ENCODE peak calls at places on chromosome 1, in seven cellular contexts. D, L, G, M, Y, P and R are unnamed samples.

GRCh38 chr1:213623103-213623581 is 364.6 kb upstream of the PROX1 start:
- DNase-seq in G (no peak), Y (no peak), P (no peak), L (no peak), D (no peak), M (peak; percentile 34), R (no peak)

GRCh38 chr1:83015163-83015562 is 983.8 kb downstream of the TTLL7 start:
- DNase-seq in P (no peak), G (no peak), M (no peak), L (no peak), Y (no peak), D (no peak), R (no peak)

GRCh38 chr1:202348509-202349262 is at the start of gene PPP1R12B:
- DNase-seq in P (peak; percentile 97), D (peak; percentile 99), M (peak; percentile 100), Y (peak; percentile 93), G (peak; percentile 96), L (peak; percentile 97), R (peak; percentile 92)

GRCh38 chr1:206909167-206909882 is 12.1 kb downstream of the IL24 start:
- DNase-seq in L (peak; percentile 76), Y (no peak), G (peak; percentile 90), D (peak; percentile 68), M (peak; percentile 98), P (peak; percentile 48), R (no peak)

GRCh38 chr1:23692308-23692871 is 784 bp downstream of the RPL11 start:
- DNase-seq in Y (no peak), P (no peak), G (no peak), L (no peak), M (no peak), D (no peak), R (no peak)

GRCh38 chr1:21703318-21703963 is 34.3 kb upstream of the RAP1GAP start:
- DNase-seq in Y (no peak), M (peak; percentile 50), L (no peak), G (no peak), P (no peak), D (no peak), R (no peak)

GRCh38 chr1:30052178-30052577 is 671.2 kb downstream of the MATN1 start:
- DNase-seq in D (peak; percentile 44), G (no peak), P (no peak), L (no peak), M (no peak), Y (no peak), R (no peak)

GRCh38 chr1:207959141-207959825 is 48.4 kb upstream of the CD34 start:
- DNase-seq in G (peak; percentile 74), P (peak; percentile 90), L (peak; percentile 60), D (peak; percentile 94), M (no peak), Y (no peak), R (no peak)

GRCh38 chr1:39952359-39953110 is 2.4 kb upstream of the MFSD2A start:
- DNase-seq in Y (no peak), G (no peak), D (no peak), P (no peak), L (no peak), M (no peak), R (no peak)

GRCh38 chr1:3550511-3551289 is 60.6 kb downstream of the MEGF6 start:
- DNase-seq in L (no peak), P (no peak), D (no peak), M (no peak), Y (no peak), G (no peak), R (no peak)

GRCh38 chr1:22107126-22107525 is 35.8 kb downstream of the WNT4 start:
- DNase-seq in D (no peak), G (no peak), P (no peak), M (no peak), L (no peak), Y (no peak), R (no peak)

GRCh38 chr1:232901255-232901654 is 49.2 kb upstream of the NTPCR start:
- DNase-seq in G (no peak), M (no peak), P (no peak), L (no peak), D (no peak), Y (no peak), R (no peak)

GRCh38 chr1:1111516-1112236 is 4.2 kb downstream of the C1orf159 start:
- DNase-seq in P (peak; percentile 12), G (no peak), L (peak; percentile 8), Y (no peak), M (no peak), D (peak; percentile 50), R (no peak)

GRCh38 chr1:107196973-107197562 is 56.2 kb downstream of the NTNG1 start:
- DNase-seq in P (no peak), G (no peak), M (peak; percentile 24), D (no peak), L (peak; percentile 10), Y (no peak), R (peak; percentile 62)

GRCh38 chr1:35243681-35244080 is 24.8 kb upstream of the ZMYM4 start:
- DNase-seq in M (peak; percentile 5), D (no peak), P (no peak), L (peak; percentile 18), Y (no peak), G (no peak), R (no peak)

GRCh38 chr1:28112388-28113311 is 24.2 kb upstream of the EYA3 start:
- DNase-seq in L (peak; percentile 30), D (peak; percentile 61), P (no peak), G (no peak), Y (no peak), M (peak; percentile 64), R (no peak)

GRCh38 chr1:47627471-47628370 is 189.9 kb downstream of the FOXD2 start:
- DNase-seq in G (no peak), Y (no peak), L (no peak), D (peak; percentile 46), P (no peak), M (no peak), R (peak; percentile 35)

GRCh38 chr1:202160377-202160940 is at the start of gene PTPN7:
- DNase-seq in M (no peak), L (peak; percentile 61), P (no peak), G (no peak), Y (peak; percentile 73), D (no peak), R (no peak)

GRCh38 chr1:44315521-44315920 is 39.5 kb downstream of the ERI3 start:
- DNase-seq in Y (no peak), P (no peak), L (no peak), G (no peak), D (no peak), M (no peak), R (no peak)

GRCh38 chr1:247111636-247112478 is 7.7 kb upstream of the ZNF669 start:
- DNase-seq in D (peak; percentile 87), Y (no peak), M (no peak), G (peak; percentile 68), L (peak; percentile 69), P (peak; percentile 81), R (peak; percentile 68)

GRCh38 chr1:76959581-76959980 is 92.3 kb downstream of the ST6GALNAC5 start:
- DNase-seq in P (no peak), D (no peak), G (no peak), M (no peak), L (no peak), Y (no peak), R (no peak)

DNA sequence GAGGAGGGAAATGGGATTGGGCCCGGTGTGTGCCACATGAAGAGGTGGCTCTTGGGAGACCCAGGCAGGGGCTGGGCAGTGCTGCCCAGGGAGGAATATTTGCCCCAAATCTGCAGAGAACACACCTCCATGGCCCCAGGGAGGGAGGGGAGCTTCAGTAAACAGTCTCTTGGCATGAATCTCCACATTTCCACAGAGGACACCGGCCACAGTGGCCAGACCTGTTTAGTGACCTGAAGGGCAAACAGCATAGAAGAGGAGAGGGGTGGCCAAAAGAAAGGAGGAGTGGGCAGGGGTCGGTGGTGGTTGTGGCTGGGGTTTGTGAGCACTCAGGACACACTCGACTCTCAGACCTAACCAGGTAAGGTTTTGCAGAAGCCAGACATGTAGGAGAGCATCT is 54.0 kb upstream of the IFFO2 start:
- DNase-seq in G (peak; percentile 55), L (no peak), D (no peak), M (no peak), Y (no peak), P (no peak), R (no peak)
- TF ChIP-seq CTCF in G (no peak), L (no peak), D (no peak), M (no peak), Y (no peak), P (no peak), R (no peak)

DNA sequence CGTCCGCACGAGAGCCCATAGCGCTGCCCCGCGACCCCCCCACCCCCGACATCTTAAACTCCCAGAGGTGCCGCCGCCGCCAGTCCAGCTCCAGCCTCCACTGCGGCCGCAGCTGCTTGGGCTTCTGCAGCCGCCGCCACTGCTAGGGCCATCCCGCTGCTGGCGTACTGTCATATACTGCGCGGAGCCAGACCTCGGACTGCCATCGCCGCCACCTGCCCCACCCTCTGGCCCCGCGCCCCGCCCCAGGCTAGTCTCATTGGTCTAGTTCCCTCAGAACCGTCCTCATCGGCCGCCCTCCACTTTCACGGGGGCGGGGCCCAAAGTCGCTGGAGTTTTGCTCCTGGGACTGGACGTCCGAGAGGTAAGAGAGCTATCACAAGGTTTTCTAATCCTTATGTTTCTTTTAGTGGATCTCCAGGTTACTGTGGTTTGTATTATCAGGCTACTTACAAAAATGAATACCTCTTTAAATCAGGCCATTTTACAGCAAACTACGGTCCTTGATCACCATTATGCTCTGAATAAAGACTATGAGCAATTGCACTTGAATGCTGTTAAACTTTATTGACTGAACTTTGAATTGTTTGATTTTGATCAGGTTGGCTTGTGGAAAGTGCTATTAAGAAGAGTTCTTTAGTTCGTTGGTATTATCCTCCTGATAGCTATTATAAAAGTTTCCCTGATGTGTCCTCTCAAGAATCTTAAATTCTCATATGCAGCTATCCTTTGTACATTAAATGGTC is 2.8 kb upstream of the CD1D start:
- DNase-seq in M (no peak), D (peak; percentile 94), P (peak; percentile 97), L (peak; percentile 94), G (peak; percentile 87), Y (no peak), R (peak; percentile 90)
- TF ChIP-seq CTCF in M (no peak), D (no peak), P (no peak), L (no peak), G (no peak), Y (no peak), R (no peak)

DNA sequence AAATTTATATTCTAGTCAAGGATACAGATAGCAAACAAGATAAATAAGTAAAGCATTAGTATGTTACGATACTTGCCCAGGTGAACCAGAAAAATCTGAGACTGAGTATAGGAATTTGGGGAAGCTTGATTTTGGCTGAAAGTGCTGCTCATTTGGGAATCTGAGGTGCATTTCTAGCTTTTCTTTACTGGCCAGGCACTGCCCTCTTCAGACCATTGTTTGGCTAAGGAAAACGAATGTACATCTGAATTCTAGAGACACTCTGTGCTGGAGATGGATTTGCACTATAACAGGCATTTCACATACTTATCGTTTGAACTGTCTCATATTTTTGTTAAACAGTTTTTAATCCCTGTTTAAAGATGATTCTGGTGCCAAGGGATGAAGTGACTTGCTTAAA is 23.4 kb downstream of the ARID1A start:
- DNase-seq in P (no peak), M (no peak), D (no peak), G (no peak), L (no peak), Y (no peak), R (no peak)
- TF ChIP-seq CTCF in P (no peak), M (no peak), D (no peak), G (no peak), L (no peak), Y (no peak), R (no peak)

DNA sequence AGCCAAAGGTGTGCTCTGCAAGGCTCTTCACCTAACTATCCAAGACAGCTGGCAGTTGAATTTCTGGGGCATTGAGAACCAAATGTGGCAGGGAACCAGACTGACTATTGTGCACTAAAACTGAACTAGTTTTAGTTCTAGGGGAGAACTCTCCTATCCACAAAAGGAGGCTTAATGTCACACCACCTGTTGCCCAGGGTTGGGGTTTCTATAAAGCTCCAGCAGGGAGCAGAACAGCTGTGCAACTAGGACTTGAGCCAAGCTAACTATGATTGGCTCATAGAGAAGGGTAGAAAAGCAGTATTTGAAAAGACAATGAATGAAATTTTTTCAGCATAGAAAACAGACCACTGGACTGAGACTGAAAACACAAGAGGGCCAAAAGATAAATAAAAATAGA is 53.4 kb upstream of the FGGY start:
- DNase-seq in L (no peak), M (no peak), D (no peak), Y (no peak), G (no peak), P (no peak), R (no peak)
- TF ChIP-seq CTCF in L (no peak), M (no peak), D (no peak), Y (no peak), G (no peak), P (no peak), R (no peak)